ENCODE peak calls at places on chromosomes 5 and 9, in four cellular contexts. One of them, this sample, is unnamed.

GRCh38 chr9:73583590-73583989 is 431.9 kb downstream of the ANXA1 start:
- DNase-seq in tibial nerve: no peak
- DNase-seq in thyroid gland: no peak
- DNase-seq in AG04449: no peak
- DNase-seq in this sample: peak; percentile 16

GRCh38 chr9:119873877-119874276 is 504.6 kb upstream of the BRINP1 start:
- DNase-seq in AG04449: no peak
- DNase-seq in tibial nerve: no peak
- DNase-seq in thyroid gland: no peak
- DNase-seq in this sample: no peak

GRCh38 chr5:125377151-125377550 is 630.7 kb upstream of the ZNF608 start:
- DNase-seq in tibial nerve: no peak
- DNase-seq in AG04449: no peak
- DNase-seq in thyroid gland: no peak
- DNase-seq in this sample: no peak

GRCh38 chr5:7856855-7857254 is 5.9 kb upstream of the CFAP90 start:
- DNase-seq in AG04449: no peak
- DNase-seq in thyroid gland: no peak
- DNase-seq in tibial nerve: no peak
- DNase-seq in this sample: peak; percentile 60

GRCh38 chr5:145903862-145904261 is 31.0 kb upstream of the GRXCR2 start:
- DNase-seq in thyroid gland: no peak
- DNase-seq in AG04449: peak; percentile 42
- DNase-seq in tibial nerve: no peak
- DNase-seq in this sample: peak; percentile 34

GRCh38 chr9:107700902-107701301 is 211.3 kb upstream of the KLF4 start:
- DNase-seq in tibial nerve: no peak
- DNase-seq in AG04449: no peak
- DNase-seq in thyroid gland: no peak
- DNase-seq in this sample: no peak

GRCh38 chr9:91071185-91071990 is 269.8 kb downstream of the SYK start:
- DNase-seq in tibial nerve: no peak
- DNase-seq in thyroid gland: no peak
- DNase-seq in AG04449: peak; percentile 93
- DNase-seq in this sample: peak; percentile 74

GRCh38 chr9:16368425-16369087 is 501.9 kb downstream of the BNC2 start:
- DNase-seq in tibial nerve: no peak
- DNase-seq in AG04449: no peak
- DNase-seq in thyroid gland: no peak
- DNase-seq in this sample: peak; percentile 53

GRCh38 chr5:32436553-32437262 is 7.8 kb downstream of the ZFR start:
- DNase-seq in tibial nerve: no peak
- DNase-seq in AG04449: no peak
- DNase-seq in thyroid gland: no peak
- DNase-seq in this sample: no peak

GRCh38 chr9:127519301-127520166 is 68.2 kb downstream of the LRSAM1 start:
- DNase-seq in thyroid gland: no peak
- DNase-seq in AG04449: peak; percentile 81
- DNase-seq in tibial nerve: no peak
- DNase-seq in this sample: peak; percentile 98

GRCh38 chr5:107831612-107832395 is 161.1 kb upstream of the EFNA5 start:
- DNase-seq in thyroid gland: no peak
- DNase-seq in AG04449: no peak
- DNase-seq in tibial nerve: no peak
- DNase-seq in this sample: no peak

GRCh38 chr5:97111004-97111403 is 31.4 kb downstream of the LIX1 start:
- DNase-seq in tibial nerve: no peak
- DNase-seq in thyroid gland: no peak
- DNase-seq in AG04449: no peak
- DNase-seq in this sample: no peak

GRCh38 chr9:18184034-18184800 is 289.7 kb upstream of the ADAMTSL1 start:
- DNase-seq in thyroid gland: peak; percentile 71
- DNase-seq in AG04449: no peak
- DNase-seq in tibial nerve: no peak
- DNase-seq in this sample: peak; percentile 2

GRCh38 chr5:179819296-179820126 is 1.2 kb upstream of the SQSTM1 start:
- DNase-seq in tibial nerve: peak; percentile 51
- DNase-seq in thyroid gland: peak; percentile 84
- DNase-seq in AG04449: no peak
- DNase-seq in this sample: peak; percentile 81

GRCh38 chr5:79025054-79025465 is 40.0 kb upstream of the ARSB start:
- DNase-seq in AG04449: peak; percentile 10
- DNase-seq in thyroid gland: peak; percentile 71
- DNase-seq in tibial nerve: peak; percentile 16
- DNase-seq in this sample: peak; percentile 79

GRCh38 chr5:135714126-135714894 is 120.2 kb upstream of the SLC25A48 start:
- DNase-seq in AG04449: no peak
- DNase-seq in tibial nerve: no peak
- DNase-seq in thyroid gland: no peak
- DNase-seq in this sample: no peak

GRCh38 chr5:41542183-41542582 is 31.8 kb upstream of the PLCXD3 start:
- DNase-seq in AG04449: no peak
- DNase-seq in thyroid gland: no peak
- DNase-seq in tibial nerve: no peak
- DNase-seq in this sample: no peak

GRCh38 chr5:181164076-181164952 is 16.9 kb downstream of the OR2V2 start:
- DNase-seq in AG04449: no peak
- DNase-seq in thyroid gland: no peak
- DNase-seq in tibial nerve: no peak
- DNase-seq in this sample: no peak

GRCh38 chr9:123425836-123426365 is 69.9 kb downstream of the CRB2 start:
- DNase-seq in AG04449: no peak
- DNase-seq in thyroid gland: no peak
- DNase-seq in tibial nerve: no peak
- DNase-seq in this sample: no peak

GRCh38 chr5:73280386-73280785 is 107.4 kb downstream of the TMEM174 start:
- DNase-seq in tibial nerve: no peak
- DNase-seq in AG04449: no peak
- DNase-seq in thyroid gland: peak; percentile 58
- DNase-seq in this sample: no peak

GRCh38 chr9:22808876-22809275 is 362.3 kb downstream of the DMRTA1 start:
- DNase-seq in tibial nerve: no peak
- DNase-seq in thyroid gland: no peak
- DNase-seq in AG04449: no peak
- DNase-seq in this sample: no peak

GRCh38 chr9:89604463-89605180 is at the start of gene GADD45G:
- DNase-seq in thyroid gland: peak; percentile 95
- DNase-seq in tibial nerve: peak; percentile 76
- DNase-seq in AG04449: no peak
- DNase-seq in this sample: peak; percentile 86

GRCh38 chr9:22208846-22209585 is 199.9 kb upstream of the CDKN2B start:
- DNase-seq in AG04449: no peak
- DNase-seq in tibial nerve: no peak
- DNase-seq in thyroid gland: no peak
- DNase-seq in this sample: peak; percentile 38

DNA sequence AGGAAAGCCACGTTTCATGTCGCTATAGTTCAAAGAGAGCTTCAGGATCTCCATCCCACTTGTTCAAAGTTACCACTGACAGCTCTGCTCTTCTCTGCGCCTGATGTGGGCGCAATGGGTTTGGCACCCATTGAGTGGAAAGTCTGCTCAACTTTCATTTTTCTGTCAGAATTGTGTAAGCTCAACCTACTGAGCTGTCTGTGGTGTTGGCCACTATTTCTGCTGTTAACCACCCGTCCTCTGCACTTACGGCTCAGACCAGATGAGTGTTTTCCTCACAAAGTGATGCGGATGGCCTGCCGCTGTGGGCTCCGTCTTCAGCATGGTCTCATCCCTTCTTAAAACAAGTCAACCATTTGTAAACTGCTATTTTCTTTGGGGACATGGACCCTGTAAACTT is 131.2 kb downstream of the WNK2 start:
- DNase-seq in thyroid gland: no peak
- DNase-seq in tibial nerve: no peak
- DNase-seq in AG04449: no peak
- DNase-seq in this sample: no peak
- H3K4me3 ChIP-seq in thyroid gland: no peak overlapping the region
- H3K4me3 ChIP-seq in tibial nerve: no peak overlapping the region
- H3K4me3 ChIP-seq in AG04449: no peak overlapping the region
- H3K4me3 ChIP-seq in this sample: no peak overlapping the region

GRCh38 chr9:129525781-129526180 is 95.1 kb downstream of the C9orf50 start:
- DNase-seq in tibial nerve: no peak
- DNase-seq in thyroid gland: no peak
- DNase-seq in AG04449: no peak
- DNase-seq in this sample: no peak
- TF ChIP-seq CTCF in tibial nerve: no peak
- TF ChIP-seq CTCF in thyroid gland: no peak
- TF ChIP-seq CTCF in AG04449: no peak
- TF ChIP-seq CTCF in this sample: no peak

DNA sequence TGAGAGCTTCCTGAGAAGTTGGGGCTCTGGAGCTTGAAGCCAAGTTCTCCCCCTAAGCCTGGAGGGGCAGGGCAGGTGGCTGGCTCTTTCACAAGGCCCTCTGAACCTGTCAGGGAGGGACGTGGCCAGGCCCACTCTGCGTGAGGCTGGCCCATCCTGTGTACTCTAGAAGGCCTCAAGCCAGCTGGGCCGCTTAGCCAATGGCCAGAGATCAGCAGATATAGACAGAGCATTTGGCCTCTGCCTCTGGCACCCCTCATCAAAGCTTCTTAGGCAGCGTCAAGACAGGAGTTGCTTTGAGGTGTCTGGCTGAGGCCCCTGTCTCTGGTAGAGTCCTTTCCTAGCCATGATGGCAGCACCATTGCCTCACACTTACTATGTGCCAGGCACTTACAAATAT is 105.6 kb downstream of the FGF18 start:
- DNase-seq in AG04449: no peak
- DNase-seq in tibial nerve: no peak
- DNase-seq in thyroid gland: no peak
- DNase-seq in this sample: no peak
- H3K4me3 ChIP-seq in AG04449: no peak overlapping the region
- H3K4me3 ChIP-seq in tibial nerve: no peak overlapping the region
- H3K4me3 ChIP-seq in thyroid gland: no peak overlapping the region
- H3K4me3 ChIP-seq in this sample: no peak overlapping the region

DNA sequence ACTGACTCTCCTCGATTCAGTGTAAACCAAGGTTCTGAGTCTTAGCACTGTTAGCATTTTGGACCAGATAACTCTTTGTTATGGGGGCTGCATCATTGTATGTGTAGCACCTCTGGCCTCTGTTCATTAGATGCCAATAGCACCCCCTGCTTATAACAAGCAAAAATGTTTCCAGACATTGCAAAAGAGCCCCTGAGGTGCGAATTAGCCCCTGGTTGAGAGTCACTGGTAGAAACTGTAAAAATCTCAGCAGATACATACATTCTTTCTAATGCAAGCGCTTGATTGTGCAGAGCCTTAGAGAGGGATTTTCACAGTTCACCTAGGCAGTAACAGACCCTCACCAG is 2.8 kb downstream of the ADRB2 start:
- DNase-seq in thyroid gland: no peak
- DNase-seq in AG04449: no peak
- DNase-seq in tibial nerve: no peak
- DNase-seq in this sample: no peak
- TF ChIP-seq CTCF in thyroid gland: no peak
- TF ChIP-seq CTCF in AG04449: no peak
- TF ChIP-seq CTCF in tibial nerve: no peak
- TF ChIP-seq CTCF in this sample: no peak

DNA sequence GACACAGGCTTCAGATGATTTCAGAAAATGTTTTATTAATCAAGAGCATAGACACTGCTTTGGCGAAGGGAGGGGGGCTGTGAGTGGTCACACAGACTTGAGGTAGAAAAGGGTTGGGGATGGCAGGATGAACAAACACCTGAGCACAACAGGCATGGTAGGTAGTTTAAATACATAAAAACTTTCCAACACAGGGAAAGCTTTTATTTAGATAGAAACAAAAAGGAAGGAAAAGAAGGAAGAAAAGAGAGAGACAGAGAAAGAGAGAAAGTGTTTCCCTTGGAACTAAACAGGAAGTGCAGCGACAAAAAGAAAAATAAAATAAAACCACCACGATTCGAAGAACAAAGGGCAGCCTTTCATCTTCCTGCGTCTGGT is 3.1 kb downstream of the HAND1 start:
- DNase-seq in thyroid gland: no peak
- DNase-seq in AG04449: no peak
- DNase-seq in tibial nerve: no peak
- DNase-seq in this sample: no peak
- H3K4me3 ChIP-seq in thyroid gland: no peak overlapping the region
- H3K4me3 ChIP-seq in AG04449: no peak overlapping the region
- H3K4me3 ChIP-seq in tibial nerve: no peak overlapping the region
- H3K4me3 ChIP-seq in this sample: no peak overlapping the region

GRCh38 chr9:121625590-121625989 is 25.8 kb upstream of the DAB2IP start:
- DNase-seq in tibial nerve: no peak
- DNase-seq in AG04449: no peak
- DNase-seq in thyroid gland: no peak
- DNase-seq in this sample: no peak

GRCh38 chr9:121627432-121627831 is 24.0 kb upstream of the DAB2IP start:
- DNase-seq in tibial nerve: no peak
- DNase-seq in AG04449: no peak
- DNase-seq in thyroid gland: no peak
- DNase-seq in this sample: no peak

GRCh38 chr9:121631115-121631514 is 20.3 kb upstream of the DAB2IP start:
- DNase-seq in thyroid gland: no peak
- DNase-seq in tibial nerve: no peak
- DNase-seq in AG04449: no peak
- DNase-seq in this sample: no peak

GRCh38 chr9:121626012-121626411 is 25.4 kb upstream of the DAB2IP start:
- DNase-seq in tibial nerve: no peak
- DNase-seq in AG04449: no peak
- DNase-seq in thyroid gland: no peak
- DNase-seq in this sample: no peak

GRCh38 chr9:121628401-121628800 is 23.0 kb upstream of the DAB2IP start:
- DNase-seq in AG04449: no peak
- DNase-seq in thyroid gland: no peak
- DNase-seq in tibial nerve: no peak
- DNase-seq in this sample: no peak
- TF ChIP-seq CTCF in AG04449: no peak
- TF ChIP-seq CTCF in thyroid gland: no peak
- TF ChIP-seq CTCF in tibial nerve: no peak
- TF ChIP-seq CTCF in this sample: no peak